ENCODE peak calls at places on chromosome 4, in six cellular contexts. W is coronary artery; H is brain microvascular endothelial cell; I is CD4-positive, alpha-beta T cell; N is thyroid gland; B is astrocyte of the spinal cord. T is an unnamed sample.

GRCh38 chr4:165355900-165356300 is 22.9 kb upstream of the CPE start:
- DNase-seq in W (no peak), H (peak; percentile 35), I (no peak), N (peak; percentile 41), B (peak; percentile 59), T (peak; percentile 70)

GRCh38 chr4:38889143-38889542 is 21.5 kb downstream of the FAM114A1 start:
- DNase-seq in W (no peak), H (peak; percentile 40), I (no peak), N (no peak), B (peak; percentile 85), T (peak; percentile 88)

GRCh38 chr4:81650871-81651270 is 179.2 kb upstream of the RASGEF1B start:
- DNase-seq in W (no peak), H (no peak), I (no peak), N (no peak), B (no peak), T (peak; percentile 14)

GRCh38 chr4:152100378-152101201 is 339.8 kb upstream of the GATB start:
- DNase-seq in W (peak; percentile 60), H (no peak), I (peak; percentile 71), N (peak; percentile 20), B (no peak), T (no peak)

GRCh38 chr4:69858683-69859082 is 1.3 kb downstream of the SULT1E1 start:
- DNase-seq in W (no peak), H (no peak), I (no peak), N (no peak), B (peak; percentile 22), T (peak; percentile 77)

GRCh38 chr4:78638324-78639172 is 87.0 kb downstream of the ANXA3 start:
- DNase-seq in W (no peak), H (no peak), I (no peak), N (no peak), B (no peak), T (no peak)

GRCh38 chr4:112702892-112703291 is 65.9 kb downstream of the LARP7 start:
- DNase-seq in W (no peak), H (no peak), I (no peak), N (no peak), B (no peak), T (no peak)

GRCh38 chr4:2413821-2414610 is 4.4 kb downstream of the ZFYVE28 start:
- DNase-seq in W (no peak), H (no peak), I (no peak), N (peak; percentile 53), B (no peak), T (no peak)

GRCh38 chr4:106869551-106869950 is 166.6 kb downstream of the DKK2 start:
- DNase-seq in W (no peak), H (peak; percentile 11), I (no peak), N (no peak), B (peak; percentile 49), T (peak; percentile 92)

GRCh38 chr4:26252349-26252748 is 68.5 kb upstream of the RBPJ start:
- DNase-seq in W (no peak), H (peak; percentile 37), I (no peak), N (no peak), B (no peak), T (no peak)

GRCh38 chr4:64158648-64159326 is 250.5 kb downstream of the TECRL start:
- DNase-seq in W (no peak), H (peak; percentile 42), I (no peak), N (peak; percentile 69), B (peak; percentile 71), T (peak; percentile 70)

GRCh38 chr4:41644288-41644914 is 104.1 kb downstream of the PHOX2B start:
- DNase-seq in W (peak; percentile 80), H (peak; percentile 14), I (no peak), N (peak; percentile 82), B (peak; percentile 53), T (peak; percentile 61)

GRCh38 chr4:11338990-11339782 is 89.5 kb downstream of the HS3ST1 start:
- DNase-seq in W (no peak), H (no peak), I (no peak), N (no peak), B (no peak), T (no peak)

GRCh38 chr4:136203199-136203598 is 1329.1 kb downstream of the PCDH18 start:
- DNase-seq in W (no peak), H (no peak), I (no peak), N (no peak), B (no peak), T (no peak)

GRCh38 chr4:145545538-145546224 is 64.0 kb downstream of the SMAD1 start:
- DNase-seq in W (no peak), H (peak; percentile 75), I (no peak), N (no peak), B (peak; percentile 92), T (peak; percentile 92)

GRCh38 chr4:169115897-169116254 is 105.8 kb upstream of the CBR4 start:
- DNase-seq in W (no peak), H (peak; percentile 96), I (no peak), N (no peak), B (peak; percentile 96), T (peak; percentile 97)

GRCh38 chr4:73341454-73341853 is 62.6 kb upstream of the ALB start:
- DNase-seq in W (no peak), H (peak; percentile 60), I (no peak), N (no peak), B (peak; percentile 61), T (peak; percentile 80)

DNA sequence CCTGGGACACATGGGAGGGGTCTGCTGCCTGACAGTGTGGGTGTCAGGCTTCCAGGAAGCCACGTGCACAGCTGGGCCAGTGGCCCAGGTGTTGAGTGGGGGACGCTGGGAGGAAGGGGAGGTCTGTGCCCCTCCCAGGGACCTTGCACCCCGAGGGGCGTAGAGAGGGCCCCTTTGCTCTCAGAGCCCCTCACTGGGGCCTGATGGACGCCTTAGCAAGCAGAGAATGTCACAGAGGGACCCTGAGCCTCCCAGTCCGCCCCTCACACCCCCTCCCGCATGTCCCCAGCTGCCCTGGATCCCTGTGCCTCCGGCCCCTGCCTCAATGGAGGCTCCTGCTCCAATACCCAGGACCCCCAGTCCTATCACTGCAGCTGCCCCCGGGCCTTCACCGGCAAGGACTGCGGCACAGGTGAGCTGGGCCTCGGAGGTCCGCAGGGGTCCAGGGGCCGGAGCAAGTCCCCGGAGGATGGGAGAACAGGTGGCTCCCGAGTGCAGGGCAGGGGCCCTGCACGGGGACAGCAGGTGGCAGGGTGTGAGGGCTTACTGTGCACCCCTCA is 2.1 kb downstream of the HGFAC start:
- DNase-seq in W (no peak), H (no peak), I (no peak), N (no peak), B (no peak), T (no peak)
- TF ChIP-seq CTCF in W (no peak), H (no peak), I (peak; percentile 12), N (no peak), B (no peak), T (no peak)

GRCh38 chr4:183107891-183108459 is 8.9 kb downstream of the WWC2 start:
- DNase-seq in W (no peak), H (no peak), I (no peak), N (no peak), B (no peak), T (no peak)
- TF ChIP-seq CTCF in W (no peak), H (no peak), I (no peak), N (no peak), B (no peak), T (no peak)

GRCh38 chr4:114941522-114941921 is 171.9 kb downstream of the NDST4 start:
- DNase-seq in W (no peak), H (no peak), I (no peak), N (no peak), B (no peak), T (no peak)
- TF ChIP-seq CTCF in W (no peak), H (no peak), I (no peak), N (no peak), B (no peak), T (no peak)

GRCh38 chr4:125313989-125314602 is 659 bp upstream of the FAT4 start:
- DNase-seq in W (no peak), H (no peak), I (no peak), N (no peak), B (no peak), T (no peak)

GRCh38 chr4:125316391-125316780 is 1.6 kb downstream of the FAT4 start:
- DNase-seq in W (peak; percentile 77), H (no peak), I (no peak), N (peak; percentile 79), B (no peak), T (peak; percentile 49)

GRCh38 chr4:125313497-125313896 is 1.3 kb upstream of the FAT4 start:
- DNase-seq in W (no peak), H (peak; percentile 90), I (no peak), N (peak; percentile 20), B (peak; percentile 93), T (peak; percentile 95)

GRCh38 chr4:125315571-125316390 is 1.0 kb downstream of the FAT4 start:
- DNase-seq in W (peak; percentile 75), H (peak; percentile 40), I (no peak), N (peak; percentile 57), B (peak; percentile 73), T (peak; percentile 68)

DNA sequence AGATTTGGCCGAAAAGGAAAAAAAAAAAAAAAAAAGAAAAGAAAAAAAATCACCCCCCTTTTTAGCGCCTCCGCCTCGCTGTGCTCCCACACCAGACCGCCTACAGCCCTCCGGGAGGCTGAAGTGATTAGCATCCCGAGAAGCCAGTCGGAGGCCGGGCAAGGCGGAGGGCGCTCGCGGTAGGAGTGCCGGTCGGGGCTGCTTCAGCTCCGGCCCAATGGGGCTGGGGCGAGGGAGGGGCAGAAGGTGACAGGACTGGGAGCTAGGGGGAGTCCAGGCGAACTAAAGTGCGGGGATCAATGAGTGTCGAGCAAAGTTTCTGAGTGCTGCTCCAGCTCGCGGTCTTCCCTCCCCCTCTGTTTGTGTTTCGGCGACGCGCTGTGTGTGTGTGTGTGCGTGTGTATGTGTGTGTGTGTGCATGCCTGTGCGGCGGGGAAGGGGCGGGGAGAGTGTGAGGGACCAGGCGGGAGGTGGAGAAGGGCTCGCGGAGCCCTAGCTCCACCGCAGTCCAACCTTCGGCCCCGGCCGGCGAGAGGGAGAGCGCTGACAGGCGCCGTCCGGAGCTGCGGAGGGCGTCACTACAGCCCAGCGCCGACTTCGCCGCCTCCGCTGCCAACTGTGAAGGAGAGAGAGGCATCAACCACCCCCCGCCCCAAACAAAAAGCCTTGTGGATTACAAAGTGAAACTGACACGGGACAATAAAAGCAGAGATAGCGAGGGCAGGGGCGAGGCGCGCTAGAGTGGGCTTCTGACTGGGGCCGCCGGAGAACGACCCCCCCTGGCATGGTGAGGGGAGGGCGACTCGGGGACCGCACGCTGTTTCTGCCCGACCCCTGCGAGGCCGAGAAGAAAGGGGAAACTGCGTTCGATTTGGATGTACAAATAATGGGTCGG is at the start of gene FAT4:
- DNase-seq in W (peak; percentile 98), H (peak; percentile 97), I (no peak), N (peak; percentile 98), B (peak; percentile 99), T (peak; percentile 100)
- TF ChIP-seq CTCF in W (no peak), H (peak; percentile 41), I (no peak), N (no peak), B (peak; percentile 12), T (peak; percentile 40)

GRCh38 chr4:130359537-130359936 is 1263.6 kb downstream of the C4orf33 start:
- DNase-seq in W (no peak), H (peak; percentile 20), I (no peak), N (no peak), B (peak; percentile 45), T (peak; percentile 69)
- TF ChIP-seq CTCF in W (no peak), H (peak; percentile 53), I (no peak), N (no peak), B (peak; percentile 49), T (peak; percentile 66)

GRCh38 chr4:88573995-88574394 is 18.3 kb upstream of the HERC3 start:
- DNase-seq in W (no peak), H (peak; percentile 12), I (no peak), N (no peak), B (peak; percentile 13), T (peak; percentile 20)
- TF ChIP-seq CTCF in W (no peak), H (peak; percentile 59), I (no peak), N (no peak), B (peak; percentile 35), T (peak; percentile 30)

GRCh38 chr4:114780205-114780604 is 181.6 kb downstream of the UGT8 start:
- DNase-seq in W (no peak), H (peak; percentile 47), I (no peak), N (no peak), B (peak; percentile 62), T (peak; percentile 81)
- TF ChIP-seq CTCF in W (no peak), H (peak; percentile 61), I (no peak), N (no peak), B (peak; percentile 44), T (peak; percentile 72)

T was measured in choroid plexus epithelial cell.